ENCODE peak calls at places on chromosomes 11 and 22, in five cellular contexts. O, G, R, N and B are unnamed samples.

GRCh38 chr22:26471522-26471921 is 12.1 kb downstream of the HPS4 start:
- DNase-seq in G (peak; percentile 79), O (no peak), N (peak; percentile 98), R (no peak), B (no peak)

GRCh38 chr22:19932367-19933206 is 9.0 kb upstream of the COMT start:
- DNase-seq in G (no peak), O (no peak), R (no peak), N (no peak), B (no peak)

GRCh38 chr22:43860126-43860525 is 2.2 kb downstream of the SULT4A1 start:
- DNase-seq in N (no peak), O (no peak), R (no peak), G (no peak), B (no peak)

GRCh38 chr11:12815931-12816494 is 141.8 kb downstream of the TEAD1 start:
- DNase-seq in R (no peak), O (no peak), N (no peak), G (no peak), B (no peak)

GRCh38 chr22:47918276-47918928 is 1156.0 kb downstream of the TBC1D22A start:
- DNase-seq in R (no peak), O (no peak), G (no peak), N (no peak), B (no peak)

GRCh38 chr11:4979021-4979420 is 15.6 kb upstream of the OR51L1 start:
- DNase-seq in R (no peak), N (no peak), G (no peak), O (no peak), B (no peak)

GRCh38 chr11:88357323-88358039 is 19.9 kb upstream of the CTSC start:
- DNase-seq in R (no peak), O (no peak), G (peak; percentile 73), N (peak; percentile 21), B (no peak)

GRCh38 chr11:92473736-92474135 is 249.1 kb downstream of the FAT3 start:
- DNase-seq in O (no peak), R (no peak), N (peak; percentile 41), G (no peak), B (no peak)

GRCh38 chr11:134045799-134046635 is 22.9 kb upstream of the JAM3 start:
- DNase-seq in R (no peak), O (peak; percentile 54), N (peak; percentile 32), G (no peak), B (no peak)

GRCh38 chr11:46293616-46294015 is 16.2 kb downstream of the CREB3L1 start:
- DNase-seq in R (no peak), O (no peak), G (peak; percentile 91), N (peak; percentile 88), B (no peak)

GRCh38 chr22:50302564-50302963 is 4.9 kb downstream of the PLXNB2 start:
- DNase-seq in R (no peak), N (no peak), G (no peak), O (no peak), B (no peak)